ENCODE peak calls at places on chromosomes 4 and X, in eight cellular contexts. One of them, this sample, is unnamed.

GRCh38 chrX:134907302-134907701 is 83.5 kb upstream of the SMIM10 start:
- DNase-seq in Karpas-422: no peak
- DNase-seq in hepatocyte: no peak
- DNase-seq in naive thymus-derived CD4-positive, alpha-beta T cell: no peak
- DNase-seq in aorta: no peak
- DNase-seq in GM23248: no peak
- DNase-seq in A549: no peak
- DNase-seq in cardiac fibroblast: no peak
- DNase-seq in this sample: no peak

GRCh38 chr4:182823576-182823975 is 93.6 kb downstream of the DCTD start:
- DNase-seq in Karpas-422: no peak
- DNase-seq in hepatocyte: no peak
- DNase-seq in naive thymus-derived CD4-positive, alpha-beta T cell: no peak
- DNase-seq in aorta: no peak
- DNase-seq in GM23248: no peak
- DNase-seq in A549: no peak
- DNase-seq in cardiac fibroblast: no peak
- DNase-seq in this sample: no peak

GRCh38 chr4:17168571-17168970 is 270.1 kb upstream of the LDB2 start:
- DNase-seq in Karpas-422: no peak
- DNase-seq in hepatocyte: peak
- DNase-seq in naive thymus-derived CD4-positive, alpha-beta T cell: no peak
- DNase-seq in aorta: no peak
- DNase-seq in GM23248: peak
- DNase-seq in A549: no peak
- DNase-seq in cardiac fibroblast: peak
- DNase-seq in this sample: peak

GRCh38 chrX:37714479-37714878 is 28.9 kb downstream of the XK start:
- DNase-seq in Karpas-422: no peak
- DNase-seq in hepatocyte: no peak
- DNase-seq in naive thymus-derived CD4-positive, alpha-beta T cell: no peak
- DNase-seq in aorta: no peak
- DNase-seq in GM23248: no peak
- DNase-seq in A549: no peak
- DNase-seq in cardiac fibroblast: no peak
- DNase-seq in this sample: no peak

GRCh38 chr4:72352746-72353145 is 216.3 kb downstream of the ADAMTS3 start:
- DNase-seq in Karpas-422: no peak
- DNase-seq in hepatocyte: no peak
- DNase-seq in naive thymus-derived CD4-positive, alpha-beta T cell: no peak
- DNase-seq in aorta: no peak
- DNase-seq in GM23248: peak
- DNase-seq in A549: no peak
- DNase-seq in cardiac fibroblast: no peak
- DNase-seq in this sample: peak

GRCh38 chrX:132022863-132023116 is 312 bp upstream of the STK26 start:
- DNase-seq in Karpas-422: no peak
- DNase-seq in hepatocyte: no peak
- DNase-seq in naive thymus-derived CD4-positive, alpha-beta T cell: no peak
- DNase-seq in aorta: no peak
- DNase-seq in GM23248: no peak
- DNase-seq in A549: no peak
- DNase-seq in cardiac fibroblast: no peak
- DNase-seq in this sample: no peak

GRCh38 chrX:151974336-151975227 is at the start of gene GABRE:
- DNase-seq in Karpas-422: no peak
- DNase-seq in hepatocyte: peak
- DNase-seq in naive thymus-derived CD4-positive, alpha-beta T cell: no peak
- DNase-seq in aorta: peak
- DNase-seq in GM23248: peak
- DNase-seq in A549: peak
- DNase-seq in cardiac fibroblast: peak
- DNase-seq in this sample: peak

GRCh38 chr4:108834787-108835384 is 72.0 kb upstream of the ETNPPL start:
- DNase-seq in Karpas-422: peak
- DNase-seq in hepatocyte: peak
- DNase-seq in naive thymus-derived CD4-positive, alpha-beta T cell: peak
- DNase-seq in aorta: no peak
- DNase-seq in GM23248: peak
- DNase-seq in A549: peak
- DNase-seq in cardiac fibroblast: peak
- DNase-seq in this sample: peak

GRCh38 chr4:76585897-76586360 is 150.9 kb downstream of the SHROOM3 start:
- DNase-seq in Karpas-422: no peak
- DNase-seq in hepatocyte: peak
- DNase-seq in naive thymus-derived CD4-positive, alpha-beta T cell: peak
- DNase-seq in aorta: peak
- DNase-seq in GM23248: peak
- DNase-seq in A549: peak
- DNase-seq in cardiac fibroblast: peak
- DNase-seq in this sample: no peak

GRCh38 chr4:159229164-159229563 is 126.3 kb downstream of the RAPGEF2 start:
- DNase-seq in Karpas-422: no peak
- DNase-seq in hepatocyte: peak
- DNase-seq in naive thymus-derived CD4-positive, alpha-beta T cell: no peak
- DNase-seq in aorta: no peak
- DNase-seq in GM23248: peak
- DNase-seq in A549: peak
- DNase-seq in cardiac fibroblast: peak
- DNase-seq in this sample: peak

GRCh38 chr4:1398686-1399507 is 7.3 kb downstream of the NKX1-1 start:
- DNase-seq in Karpas-422: no peak
- DNase-seq in hepatocyte: no peak
- DNase-seq in naive thymus-derived CD4-positive, alpha-beta T cell: no peak
- DNase-seq in aorta: peak
- DNase-seq in GM23248: no peak
- DNase-seq in A549: no peak
- DNase-seq in cardiac fibroblast: no peak
- DNase-seq in this sample: no peak

GRCh38 chr4:48483777-48484493 is 792 bp downstream of the SLC10A4 start:
- DNase-seq in Karpas-422: no peak
- DNase-seq in hepatocyte: peak
- DNase-seq in naive thymus-derived CD4-positive, alpha-beta T cell: peak
- DNase-seq in aorta: peak
- DNase-seq in GM23248: peak
- DNase-seq in A549: peak
- DNase-seq in cardiac fibroblast: no peak
- DNase-seq in this sample: no peak
- H3K4me3 ChIP-seq in Karpas-422: no peak
- H3K4me3 ChIP-seq in hepatocyte: no peak
- H3K4me3 ChIP-seq in naive thymus-derived CD4-positive, alpha-beta T cell: peak
- H3K4me3 ChIP-seq in aorta: no peak
- H3K4me3 ChIP-seq in GM23248: no peak
- H3K4me3 ChIP-seq in A549: peak
- H3K4me3 ChIP-seq in cardiac fibroblast: no peak
- H3K4me3 ChIP-seq in this sample: no peak

GRCh38 chr4:24578364-24578763 is 6.0 kb downstream of the DHX15 start:
- DNase-seq in Karpas-422: no peak
- DNase-seq in hepatocyte: no peak
- DNase-seq in naive thymus-derived CD4-positive, alpha-beta T cell: no peak
- DNase-seq in aorta: no peak
- DNase-seq in GM23248: no peak
- DNase-seq in A549: no peak
- DNase-seq in cardiac fibroblast: no peak
- DNase-seq in this sample: no peak
- H3K4me3 ChIP-seq in Karpas-422: no peak
- H3K4me3 ChIP-seq in hepatocyte: no peak
- H3K4me3 ChIP-seq in naive thymus-derived CD4-positive, alpha-beta T cell: no peak
- H3K4me3 ChIP-seq in aorta: no peak
- H3K4me3 ChIP-seq in GM23248: no peak
- H3K4me3 ChIP-seq in A549: no peak
- H3K4me3 ChIP-seq in cardiac fibroblast: no peak
- H3K4me3 ChIP-seq in this sample: no peak

GRCh38 chr4:113978561-113979156 is 788 bp downstream of the ARSJ start:
- DNase-seq in Karpas-422: no peak
- DNase-seq in hepatocyte: peak
- DNase-seq in naive thymus-derived CD4-positive, alpha-beta T cell: no peak
- DNase-seq in aorta: peak
- DNase-seq in GM23248: peak
- DNase-seq in A549: peak
- DNase-seq in cardiac fibroblast: no peak
- DNase-seq in this sample: no peak

GRCh38 chr4:113976937-113977855 is 2.3 kb downstream of the ARSJ start:
- DNase-seq in Karpas-422: no peak
- DNase-seq in hepatocyte: no peak
- DNase-seq in naive thymus-derived CD4-positive, alpha-beta T cell: no peak
- DNase-seq in aorta: no peak
- DNase-seq in GM23248: peak
- DNase-seq in A549: no peak
- DNase-seq in cardiac fibroblast: peak
- DNase-seq in this sample: no peak

GRCh38 chr4:113979157-113979972 is at the start of gene ARSJ:
- DNase-seq in Karpas-422: no peak
- DNase-seq in hepatocyte: peak
- DNase-seq in naive thymus-derived CD4-positive, alpha-beta T cell: peak
- DNase-seq in aorta: peak
- DNase-seq in GM23248: peak
- DNase-seq in A549: peak
- DNase-seq in cardiac fibroblast: peak
- DNase-seq in this sample: peak

GRCh38 chr4:113979973-113980615 is 647 bp upstream of the ARSJ start:
- DNase-seq in Karpas-422: no peak
- DNase-seq in hepatocyte: no peak
- DNase-seq in naive thymus-derived CD4-positive, alpha-beta T cell: no peak
- DNase-seq in aorta: no peak
- DNase-seq in GM23248: peak
- DNase-seq in A549: no peak
- DNase-seq in cardiac fibroblast: peak
- DNase-seq in this sample: peak

DNA sequence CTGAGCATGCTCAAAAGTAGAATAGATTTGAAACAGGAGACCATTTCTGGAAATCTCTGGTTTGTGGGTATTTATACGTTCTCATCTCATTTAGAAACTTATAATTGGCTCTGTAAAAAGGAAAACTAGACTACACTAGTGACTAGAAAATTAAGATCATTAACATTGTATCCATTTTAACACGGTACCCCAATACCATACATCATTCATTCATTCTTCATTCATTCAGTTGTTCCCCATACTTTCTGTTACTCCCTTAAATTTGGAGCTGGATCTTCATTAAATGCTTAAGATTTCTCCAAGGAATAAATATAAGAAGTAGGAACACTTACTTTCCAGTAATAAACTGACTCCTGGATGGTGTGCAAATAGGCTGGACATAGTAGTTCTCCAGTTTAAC is 1.3 kb downstream of the ARSJ start:
- DNase-seq in Karpas-422: no peak
- DNase-seq in hepatocyte: no peak
- DNase-seq in naive thymus-derived CD4-positive, alpha-beta T cell: no peak
- DNase-seq in aorta: no peak
- DNase-seq in GM23248: no peak
- DNase-seq in A549: no peak
- DNase-seq in cardiac fibroblast: no peak
- DNase-seq in this sample: no peak
- H3K4me3 ChIP-seq in Karpas-422: no peak
- H3K4me3 ChIP-seq in hepatocyte: peak
- H3K4me3 ChIP-seq in naive thymus-derived CD4-positive, alpha-beta T cell: no peak
- H3K4me3 ChIP-seq in aorta: peak
- H3K4me3 ChIP-seq in GM23248: peak
- H3K4me3 ChIP-seq in A549: peak
- H3K4me3 ChIP-seq in cardiac fibroblast: peak
- H3K4me3 ChIP-seq in this sample: peak

GRCh38 chrX:119389214-119389613 is 9.9 kb upstream of the SLC25A43 start:
- DNase-seq in Karpas-422: no peak
- DNase-seq in hepatocyte: peak
- DNase-seq in naive thymus-derived CD4-positive, alpha-beta T cell: no peak
- DNase-seq in aorta: no peak
- DNase-seq in GM23248: no peak
- DNase-seq in A549: no peak
- DNase-seq in cardiac fibroblast: no peak
- DNase-seq in this sample: no peak
- H3K4me3 ChIP-seq in Karpas-422: no peak
- H3K4me3 ChIP-seq in hepatocyte: no peak
- H3K4me3 ChIP-seq in naive thymus-derived CD4-positive, alpha-beta T cell: no peak
- H3K4me3 ChIP-seq in aorta: no peak
- H3K4me3 ChIP-seq in GM23248: no peak
- H3K4me3 ChIP-seq in A549: no peak
- H3K4me3 ChIP-seq in cardiac fibroblast: no peak
- H3K4me3 ChIP-seq in this sample: no peak

GRCh38 chr4:88018471-88018870 is 11.0 kb downstream of the PKD2 start:
- DNase-seq in Karpas-422: no peak
- DNase-seq in hepatocyte: no peak
- DNase-seq in naive thymus-derived CD4-positive, alpha-beta T cell: no peak
- DNase-seq in aorta: no peak
- DNase-seq in GM23248: peak
- DNase-seq in A549: no peak
- DNase-seq in cardiac fibroblast: peak
- DNase-seq in this sample: peak
- H3K4me3 ChIP-seq in Karpas-422: no peak
- H3K4me3 ChIP-seq in hepatocyte: no peak
- H3K4me3 ChIP-seq in naive thymus-derived CD4-positive, alpha-beta T cell: no peak
- H3K4me3 ChIP-seq in aorta: peak
- H3K4me3 ChIP-seq in GM23248: peak
- H3K4me3 ChIP-seq in A549: no peak
- H3K4me3 ChIP-seq in cardiac fibroblast: peak
- H3K4me3 ChIP-seq in this sample: peak

GRCh38 chr4:154415313-154415712 is 76.3 kb downstream of the DCHS2 start:
- DNase-seq in Karpas-422: no peak
- DNase-seq in hepatocyte: no peak
- DNase-seq in naive thymus-derived CD4-positive, alpha-beta T cell: no peak
- DNase-seq in aorta: no peak
- DNase-seq in GM23248: no peak
- DNase-seq in A549: no peak
- DNase-seq in cardiac fibroblast: no peak
- DNase-seq in this sample: no peak

GRCh38 chr4:154414796-154415195 is 76.8 kb downstream of the DCHS2 start:
- DNase-seq in Karpas-422: no peak
- DNase-seq in hepatocyte: no peak
- DNase-seq in naive thymus-derived CD4-positive, alpha-beta T cell: no peak
- DNase-seq in aorta: no peak
- DNase-seq in GM23248: no peak
- DNase-seq in A549: no peak
- DNase-seq in cardiac fibroblast: no peak
- DNase-seq in this sample: no peak

GRCh38 chr4:154421618-154422017 is 70.0 kb downstream of the DCHS2 start:
- DNase-seq in Karpas-422: peak
- DNase-seq in hepatocyte: no peak
- DNase-seq in naive thymus-derived CD4-positive, alpha-beta T cell: no peak
- DNase-seq in aorta: no peak
- DNase-seq in GM23248: no peak
- DNase-seq in A549: no peak
- DNase-seq in cardiac fibroblast: no peak
- DNase-seq in this sample: no peak

GRCh38 chr4:154416183-154416543 is 75.4 kb downstream of the DCHS2 start:
- DNase-seq in Karpas-422: no peak
- DNase-seq in hepatocyte: peak
- DNase-seq in naive thymus-derived CD4-positive, alpha-beta T cell: no peak
- DNase-seq in aorta: no peak
- DNase-seq in GM23248: peak
- DNase-seq in A549: peak
- DNase-seq in cardiac fibroblast: peak
- DNase-seq in this sample: peak

DNA sequence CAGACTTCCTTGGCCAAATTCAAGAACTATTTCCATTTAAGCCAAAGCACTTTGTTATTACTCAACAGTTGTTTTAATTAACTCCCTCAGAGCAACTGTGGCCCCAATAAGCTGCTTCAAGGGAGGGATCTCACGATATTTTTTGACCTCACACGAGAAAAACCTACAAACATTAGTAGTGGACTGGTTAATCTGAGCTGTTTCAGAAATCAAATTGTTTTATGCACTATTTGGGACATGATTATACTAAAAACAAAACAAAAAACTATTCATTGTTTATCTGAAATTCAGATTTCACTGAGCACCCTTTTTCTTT is 74.3 kb downstream of the DCHS2 start:
- DNase-seq in Karpas-422: no peak
- DNase-seq in hepatocyte: no peak
- DNase-seq in naive thymus-derived CD4-positive, alpha-beta T cell: no peak
- DNase-seq in aorta: no peak
- DNase-seq in GM23248: no peak
- DNase-seq in A549: no peak
- DNase-seq in cardiac fibroblast: no peak
- DNase-seq in this sample: no peak
- H3K4me3 ChIP-seq in Karpas-422: no peak
- H3K4me3 ChIP-seq in hepatocyte: no peak
- H3K4me3 ChIP-seq in naive thymus-derived CD4-positive, alpha-beta T cell: no peak
- H3K4me3 ChIP-seq in aorta: no peak
- H3K4me3 ChIP-seq in GM23248: peak
- H3K4me3 ChIP-seq in A549: peak
- H3K4me3 ChIP-seq in cardiac fibroblast: no peak
- H3K4me3 ChIP-seq in this sample: peak